ENCODE peak calls at places on chromosomes 11 and 22, in four cellular contexts. N, S, U and Q are unnamed samples.

GRCh38 chr11:5600374-5600851 is 4.0 kb downstream of the TRIM6 start:
- DNase-seq in N (peak), S (peak), U (peak), Q (peak)

GRCh38 chr11:27916541-27917100 is 191.3 kb downstream of the KIF18A start:
- DNase-seq in N (no peak), S (no peak), U (no peak), Q (no peak)

GRCh38 chr11:88103337-88104206 is 71.7 kb downstream of the RAB38 start:
- DNase-seq in N (peak), S (no peak), U (no peak), Q (peak)

GRCh38 chr22:20783844-20784723 is 10.2 kb downstream of the SERPIND1 start:
- DNase-seq in N (peak), S (peak), U (no peak), Q (no peak)

GRCh38 chr11:47242596-47243192 is 5.9 kb downstream of the ACP2 start:
- DNase-seq in N (no peak), S (no peak), U (no peak), Q (no peak)

GRCh38 chr22:47835726-47836125 is 1073.3 kb downstream of the TBC1D22A start:
- DNase-seq in N (no peak), S (no peak), U (no peak), Q (no peak)

GRCh38 chr22:50299724-50300619 is 7.5 kb downstream of the PLXNB2 start:
- DNase-seq in N (no peak), S (no peak), U (no peak), Q (no peak)

GRCh38 chr11:17257200-17257599 is 19.3 kb upstream of the NUCB2 start:
- DNase-seq in N (no peak), S (no peak), U (no peak), Q (no peak)

GRCh38 chr22:48551716-48552268 is 1275.9 kb downstream of the BRD1 start:
- DNase-seq in N (no peak), S (no peak), U (no peak), Q (no peak)

GRCh38 chr22:19663286-19663815 is 51.0 kb upstream of the SEPTIN5 start:
- DNase-seq in N (peak), S (no peak), U (no peak), Q (no peak)

GRCh38 chr11:69092263-69092662 is 43.5 kb downstream of the TPCN2 start:
- DNase-seq in N (no peak), S (no peak), U (no peak), Q (no peak)

GRCh38 chr11:288328-289144 is at the start of gene PGGHG:
- DNase-seq in N (peak), S (peak), U (peak), Q (no peak)

GRCh38 chr11:62910141-62910882 is 10.9 kb downstream of the CHRM1 start:
- DNase-seq in N (no peak), S (no peak), U (no peak), Q (no peak)

GRCh38 chr11:62980133-62980760 is 4.5 kb downstream of the SLC22A6 start:
- DNase-seq in N (no peak), S (no peak), U (no peak), Q (no peak)

GRCh38 chr22:40757071-40757470 is 62.1 kb downstream of the SLC25A17 start:
- DNase-seq in N (no peak), S (no peak), U (no peak), Q (no peak)

GRCh38 chr11:77302752-77303151 is 1.3 kb upstream of the GDPD4 start:
- DNase-seq in N (no peak), S (no peak), U (no peak), Q (no peak)

GRCh38 chr11:129743029-129743846 is 72.4 kb upstream of the TMEM45B start:
- DNase-seq in N (no peak), S (no peak), U (no peak), Q (no peak)

GRCh38 chr11:111829185-111829968 is 42.0 kb downstream of the ALG9 start:
- DNase-seq in N (no peak), S (no peak), U (no peak), Q (no peak)

GRCh38 chr11:82796970-82797594 is 63.4 kb upstream of the FAM181B start:
- DNase-seq in N (no peak), S (no peak), U (no peak), Q (no peak)

GRCh38 chr22:22820626-22821025 is 67.0 kb upstream of the IGLL5 start:
- DNase-seq in N (no peak), S (peak), U (no peak), Q (no peak)

GRCh38 chr11:276219-276618 is 2.0 kb upstream of the NLRP6 start:
- DNase-seq in N (no peak), S (no peak), U (no peak), Q (no peak)

GRCh38 chr11:58927393-58928081 is 11.8 kb upstream of the GLYATL1 start:
- DNase-seq in N (peak), S (no peak), U (no peak), Q (no peak)

GRCh38 chr11:58152776-58153175 is 27.4 kb upstream of the OR9I1 start:
- DNase-seq in N (no peak), S (no peak), U (no peak), Q (no peak)

GRCh38 chr11:73318501-73319011 is 10.5 kb downstream of the ARHGEF17 start:
- DNase-seq in N (no peak), S (no peak), U (no peak), Q (no peak)

GRCh38 chr11:73267122-73267846 is 4.9 kb upstream of the P2RY6 start:
- DNase-seq in N (no peak), S (no peak), U (peak), Q (no peak)

GRCh38 chr11:96154802-96155520 is 188.0 kb downstream of the MAML2 start:
- DNase-seq in N (no peak), S (no peak), U (no peak), Q (no peak)

GRCh38 chr11:12900496-12900895 is 108.6 kb upstream of the RASSF10 start:
- DNase-seq in N (no peak), S (no peak), U (no peak), Q (no peak)